ENCODE peak calls at places on chromosome 7, in six cellular contexts. L, B, J, X, R and H are unnamed samples.

GRCh38 chr7:87001214-87001613 is 58.2 kb downstream of the ELAPOR2 start:
- DNase-seq in L (no peak), B (no peak), J (no peak), X (no peak), R (no peak), H (no peak)

GRCh38 chr7:109003742-109004141 is 434.1 kb downstream of the DNAJB9 start:
- DNase-seq in L (no peak), B (no peak), J (peak; percentile 21), X (no peak), R (no peak), H (no peak)

GRCh38 chr7:91436655-91437054 is 172.4 kb downstream of the FZD1 start:
- DNase-seq in L (no peak), B (no peak), J (no peak), X (no peak), R (no peak), H (no peak)

GRCh38 chr7:2053395-2053794 is 179.3 kb downstream of the MAD1L1 start:
- DNase-seq in L (no peak), B (no peak), J (no peak), X (no peak), R (no peak), H (no peak)

GRCh38 chr7:12327922-12328321 is 75.7 kb downstream of the VWDE start:
- DNase-seq in L (no peak), B (no peak), J (no peak), X (no peak), R (no peak), H (peak; percentile 77)

GRCh38 chr7:84022686-84023308 is 171.8 kb downstream of the SEMA3A start:
- DNase-seq in L (no peak), B (no peak), J (no peak), X (no peak), R (no peak), H (peak; percentile 64)

GRCh38 chr7:5692112-5692844 is 89.2 kb downstream of the RNF216 start:
- DNase-seq in L (no peak), B (no peak), J (peak; percentile 84), X (no peak), R (peak; percentile 58), H (no peak)

GRCh38 chr7:28459306-28459705 is 47.0 kb downstream of the CREB5 start:
- DNase-seq in L (no peak), B (no peak), J (no peak), X (no peak), R (no peak), H (no peak)

GRCh38 chr7:67604461-67605386 is 608.1 kb downstream of the TYW1 start:
- DNase-seq in L (no peak), B (no peak), J (no peak), X (no peak), R (no peak), H (no peak)